ENCODE peak calls at places on chromosomes 12 and 14, in four cellular contexts. O is K562, J is HepG2, S is GM12878. X is an unnamed sample.

GRCh38 chr12:68611094-68611818 is 557 bp downstream of the RAP1B start:
- DNase-seq in J (no peak), O (peak), S (no peak), X (peak)

GRCh38 chr14:72744416-72745120 is 149.3 kb downstream of the DPF3 start:
- DNase-seq in O (no peak), J (no peak), S (no peak), X (no peak)

GRCh38 chr12:89073027-89073398 is 279.3 kb downstream of the DUSP6 start:
- DNase-seq in O (no peak), J (no peak), S (no peak), X (no peak)

GRCh38 chr12:121536058-121536928 is 44.5 kb downstream of the KDM2B start:
- DNase-seq in O (peak), S (no peak), J (no peak), X (peak)

GRCh38 chr14:67166450-67166853 is 22.8 kb upstream of the GARIN2 start:
- DNase-seq in O (peak), J (no peak), S (no peak), X (peak)

GRCh38 chr12:122282066-122282465 is 15.8 kb upstream of the VPS33A start:
- DNase-seq in J (no peak), S (no peak), O (no peak), X (no peak)

GRCh38 chr12:116735084-116735483 is 2.8 kb downstream of the SPRING1 start:
- DNase-seq in S (no peak), O (no peak), J (no peak), X (no peak)

GRCh38 chr12:70812124-70812523 is 108.4 kb downstream of the PTPRR start:
- DNase-seq in S (no peak), J (no peak), O (no peak), X (no peak)

GRCh38 chr12:124506145-124506831 is 61.1 kb downstream of the NCOR2 start:
- DNase-seq in O (peak), S (no peak), J (no peak), X (no peak)

GRCh38 chr12:96156211-96156610 is 38.0 kb upstream of the ELK3 start:
- DNase-seq in S (no peak), J (no peak), O (no peak), X (no peak)

GRCh38 chr14:68792830-68793733 is at the start of gene ZFP36L1:
- DNase-seq in S (peak), J (peak), O (peak), X (peak)

GRCh38 chr14:81436296-81437138 is 36.4 kb upstream of the STON2 start:
- DNase-seq in S (no peak), J (peak), O (peak), X (peak)

GRCh38 chr12:98595152-98595988 is 1.9 kb downstream of the SLC25A3 start:
- DNase-seq in S (no peak), O (no peak), J (peak), X (no peak)

GRCh38 chr12:40953076-40953475 is 235.0 kb upstream of the PDZRN4 start:
- DNase-seq in S (no peak), O (no peak), J (no peak), X (no peak)

GRCh38 chr12:118237908-118238307 is 102.0 kb downstream of the PEBP1 start:
- DNase-seq in S (no peak), J (no peak), O (no peak), X (no peak)

DNA sequence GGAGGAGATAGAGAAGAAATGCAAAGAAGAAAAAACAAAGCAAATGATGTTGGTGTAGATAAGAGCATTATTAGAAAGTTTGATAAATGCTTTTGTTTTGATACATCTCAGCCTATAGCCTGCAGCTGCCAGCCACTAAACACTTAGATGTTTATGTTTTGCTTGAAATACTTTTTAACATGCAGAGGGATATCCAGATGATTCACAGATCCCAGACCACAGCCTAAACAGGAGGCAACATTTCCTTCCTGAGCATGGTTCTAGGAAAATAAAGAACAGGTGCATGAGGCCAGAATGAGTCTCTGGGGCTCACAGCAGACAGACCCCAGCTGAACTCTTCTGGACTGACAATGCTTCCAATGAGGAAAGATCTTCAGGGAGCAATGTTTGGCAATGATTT is 103.7 kb upstream of the EEA1 start:
- DNase-seq in O (no peak), S (no peak), J (no peak), X (no peak)
- TF ChIP-seq CBFB in O (no peak), S (no peak), J (no peak), X (no peak)

GRCh38 chr12:31471061-31471460 is 119.9 kb downstream of the DENND5B start:
- DNase-seq in S (no peak), O (no peak), J (no peak), X (no peak)

GRCh38 chr12:31470462-31470861 is 120.5 kb downstream of the DENND5B start:
- DNase-seq in J (no peak), O (no peak), S (no peak), X (no peak)

GRCh38 chr12:31476437-31476836 is 114.5 kb downstream of the DENND5B start:
- DNase-seq in J (peak), S (no peak), O (no peak), X (no peak)

GRCh38 chr12:31474751-31475150 is 116.2 kb downstream of the DENND5B start:
- DNase-seq in J (no peak), S (no peak), O (no peak), X (no peak)

GRCh38 chr12:31471823-31472222 is 119.1 kb downstream of the DENND5B start:
- DNase-seq in J (no peak), S (no peak), O (no peak), X (no peak)
- TF ChIP-seq ESRRA in J (no peak), S (no peak), O (no peak), X (no peak)

DNA sequence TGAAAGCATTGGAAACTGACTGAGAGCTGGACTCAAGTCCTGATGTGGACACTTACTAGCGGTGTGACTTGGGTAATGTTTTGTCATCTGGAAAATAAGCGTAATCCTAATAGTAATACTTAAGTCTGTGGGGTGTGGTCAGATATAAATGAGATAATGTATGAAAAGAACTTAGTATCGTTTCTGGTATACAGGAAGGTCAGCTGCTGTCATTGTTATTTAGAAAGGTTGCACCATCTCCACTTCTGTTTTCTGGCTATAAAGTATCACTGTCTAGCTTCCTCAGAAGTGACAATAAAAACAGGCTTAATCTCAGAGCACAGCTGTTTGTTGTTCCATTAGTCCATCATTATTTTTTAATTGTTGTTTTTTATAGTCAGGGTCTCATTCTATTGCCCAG is 34.1 kb upstream of the TUBA1C start:
- DNase-seq in S (no peak), J (no peak), O (no peak), X (no peak)
- TF ChIP-seq NR2C2 in S (no peak), J (no peak), O (no peak), X (no peak)

DNA sequence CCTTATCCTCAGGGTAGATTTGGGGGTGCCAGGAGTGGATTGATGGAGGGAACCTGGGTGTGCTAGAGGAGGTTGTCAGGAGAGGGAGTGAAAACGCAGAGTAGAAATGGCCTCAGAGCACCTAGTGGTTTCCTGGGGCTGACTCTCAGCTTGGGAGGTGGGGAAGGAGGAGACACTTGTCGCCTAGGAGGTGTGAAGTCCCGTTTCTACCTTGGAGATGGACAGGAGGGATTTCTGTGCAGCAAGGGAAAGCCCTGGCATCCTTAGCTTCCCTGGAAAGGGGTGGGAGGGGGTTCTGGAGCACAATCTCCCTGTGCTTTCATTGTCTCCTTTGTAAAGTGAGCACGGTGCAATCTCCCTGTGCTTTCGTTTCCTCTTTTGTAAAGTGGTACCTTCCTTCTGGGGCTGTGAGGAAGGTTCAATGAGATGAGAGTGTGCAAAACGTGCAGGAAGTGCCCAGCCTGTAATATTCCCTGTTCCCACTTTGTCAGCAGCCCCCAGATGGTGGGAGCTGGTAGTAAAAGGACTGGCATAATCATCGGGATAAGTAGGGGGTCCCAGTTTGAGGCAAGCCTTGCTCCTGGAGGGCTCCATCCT is 1.6 kb downstream of the OAS3 start:
- DNase-seq in J (no peak), S (peak), O (no peak), X (no peak)
- TF ChIP-seq CBFB in J (no peak), S (no peak), O (no peak), X (no peak)

GRCh38 chr14:53783256-53783655 is 173.4 kb downstream of the BMP4 start:
- DNase-seq in O (no peak), J (no peak), S (no peak), X (no peak)

GRCh38 chr14:53786045-53786444 is 170.6 kb downstream of the BMP4 start:
- DNase-seq in S (no peak), O (no peak), J (no peak), X (no peak)

GRCh38 chr14:53780156-53780555 is 176.5 kb downstream of the BMP4 start:
- DNase-seq in S (no peak), J (no peak), O (no peak), X (no peak)

GRCh38 chr14:53779301-53779700 is 177.3 kb downstream of the BMP4 start:
- DNase-seq in J (no peak), O (no peak), S (no peak), X (no peak)

GRCh38 chr14:53784688-53785087 is 171.9 kb downstream of the BMP4 start:
- DNase-seq in J (no peak), S (no peak), O (no peak), X (no peak)
- TF ChIP-seq ESRRA in J (no peak), S (no peak), O (no peak), X (no peak)

GRCh38 chr12:103268831-103269514 is 226.8 kb downstream of the C12orf42 start:
- DNase-seq in O (no peak), S (no peak), J (no peak), X (no peak)

GRCh38 chr12:103273645-103274044 is 222.1 kb downstream of the C12orf42 start:
- DNase-seq in J (no peak), O (no peak), S (no peak), X (no peak)

GRCh38 chr12:103269962-103270361 is 225.8 kb downstream of the C12orf42 start:
- DNase-seq in S (no peak), O (no peak), J (no peak), X (no peak)

GRCh38 chr12:103278329-103278728 is 217.4 kb downstream of the C12orf42 start:
- DNase-seq in J (no peak), O (no peak), S (no peak), X (no peak)

DNA sequence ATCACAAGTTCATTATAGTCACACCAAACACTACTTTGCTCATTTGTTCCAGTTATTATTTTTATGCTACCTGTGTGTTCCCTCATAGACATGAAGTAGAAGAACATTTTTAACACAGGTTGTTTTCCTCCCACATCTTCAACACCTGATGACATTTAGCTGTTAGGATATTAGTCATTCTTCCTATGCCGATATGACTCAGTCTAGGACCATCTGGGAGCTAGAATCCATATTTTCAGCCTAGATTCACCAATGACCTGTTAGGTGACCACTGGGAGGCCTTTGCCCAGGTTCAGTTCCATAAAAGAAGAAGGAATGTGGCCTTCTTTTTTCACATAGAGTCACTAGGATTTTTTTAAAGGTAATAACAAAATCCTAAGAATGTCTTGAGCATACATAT is 222.8 kb downstream of the C12orf42 start:
- DNase-seq in J (no peak), S (no peak), O (no peak), X (no peak)
- TF ChIP-seq NR2C2 in J (no peak), S (no peak), O (no peak), X (no peak)

GRCh38 chr12:16016748-16017147 is 105.6 kb downstream of the DERA start:
- DNase-seq in S (no peak), J (no peak), O (no peak), X (no peak)

GRCh38 chr12:16020034-16020433 is 108.9 kb downstream of the DERA start:
- DNase-seq in O (no peak), J (no peak), S (no peak), X (no peak)

GRCh38 chr12:16019131-16019530 is 108.0 kb downstream of the DERA start:
- DNase-seq in S (no peak), O (no peak), J (no peak), X (no peak)

GRCh38 chr12:16021026-16021425 is 109.9 kb downstream of the DERA start:
- DNase-seq in S (no peak), O (no peak), J (no peak), X (no peak)

GRCh38 chr12:16021666-16022065 is 110.5 kb downstream of the DERA start:
- DNase-seq in O (no peak), J (no peak), S (no peak), X (no peak)
- TF ChIP-seq CBFB in O (no peak), J (no peak), S (no peak), X (no peak)

DNA sequence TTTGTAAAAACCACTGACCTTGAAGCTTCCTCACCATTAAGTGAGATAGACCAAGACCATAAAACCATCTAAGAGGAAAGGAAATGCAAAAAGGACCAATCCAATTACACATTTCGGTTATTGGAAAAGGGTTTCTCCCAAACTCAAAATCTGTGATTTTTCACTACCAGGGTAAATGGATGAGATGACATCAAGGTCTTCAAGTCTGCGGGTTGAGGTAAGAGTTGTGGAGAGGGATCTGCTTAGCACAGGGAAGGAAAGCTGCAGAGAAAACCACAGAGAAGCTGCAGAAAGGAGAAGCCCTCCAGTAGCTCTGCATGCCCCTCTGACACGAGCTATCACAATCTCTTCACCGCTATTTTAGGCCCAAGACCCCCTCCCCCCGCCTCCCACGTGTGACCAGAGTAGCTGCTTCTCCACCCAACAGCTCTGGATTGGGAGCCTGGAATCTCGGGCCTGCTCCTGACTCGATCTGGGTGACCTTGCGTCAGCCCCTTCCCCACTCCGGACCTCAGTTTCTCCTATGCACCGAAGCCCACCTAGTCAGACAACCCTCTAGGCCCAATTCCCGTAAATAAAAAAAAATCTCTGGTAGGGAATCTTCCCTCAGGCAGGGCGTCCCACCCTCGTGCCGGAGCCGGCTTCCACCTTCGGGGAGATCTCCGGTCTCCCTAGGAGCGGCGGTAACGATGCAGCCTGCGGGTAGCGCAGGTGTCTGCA is 695 bp downstream of the NAA25 start:
- DNase-seq in O (peak), J (no peak), S (no peak), X (peak)
- TF ChIP-seq ESRRA in O (no peak), J (no peak), S (no peak), X (peak)

GRCh38 chr12:54417712-54418440 is 1.2 kb downstream of the ITGA5 start:
- DNase-seq in S (no peak), O (peak), J (no peak), X (peak)

GRCh38 chr12:54419088-54419887 is at the start of gene ITGA5:
- DNase-seq in J (no peak), O (peak), S (no peak), X (peak)

GRCh38 chr12:54415223-54415929 is 3.7 kb downstream of the ITGA5 start:
- DNase-seq in O (no peak), S (no peak), J (no peak), X (no peak)

GRCh38 chr12:54418441-54419087 is 502 bp downstream of the ITGA5 start:
- DNase-seq in J (no peak), O (no peak), S (no peak), X (peak)

DNA sequence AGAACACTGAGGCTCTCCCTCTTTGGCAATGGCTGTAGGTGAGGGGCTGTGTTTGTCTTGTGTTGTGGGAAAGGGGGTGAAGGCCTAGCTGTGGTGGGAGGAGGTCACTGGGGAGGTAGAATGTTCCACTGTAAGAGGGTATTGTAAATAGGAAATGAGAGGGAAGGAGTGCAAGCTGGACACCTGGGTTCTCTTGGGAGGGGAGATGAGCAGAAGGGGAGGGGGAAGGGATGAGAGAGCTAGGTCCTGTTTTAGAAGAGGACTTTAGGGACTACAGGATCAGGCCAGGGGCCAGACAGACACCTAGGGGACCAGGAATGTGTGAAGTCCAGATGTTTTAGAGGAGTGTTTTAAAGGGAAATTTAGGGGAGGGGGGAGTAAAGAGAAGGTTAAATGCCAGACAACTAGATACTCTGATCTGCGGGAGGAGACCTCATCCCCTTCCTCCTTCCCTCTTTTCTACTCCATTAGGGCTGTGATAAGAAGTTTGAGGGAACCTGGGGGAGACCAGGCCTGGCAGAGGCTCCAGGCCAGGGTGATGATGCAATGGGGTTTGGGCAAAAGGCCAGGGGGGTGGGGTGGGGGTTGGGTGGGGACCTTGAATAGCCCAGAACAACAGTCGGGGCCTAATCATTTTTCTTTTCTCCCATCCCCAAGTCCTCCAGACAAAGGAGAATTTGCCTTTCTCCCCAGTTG is 2.0 kb downstream of the ITGA5 start:
- DNase-seq in J (no peak), S (no peak), O (peak), X (no peak)
- TF ChIP-seq NR2C2 in J (no peak), S (no peak), O (no peak), X (no peak)

GRCh38 chr12:19430988-19431387 is 8.3 kb upstream of the AEBP2 start:
- DNase-seq in S (no peak), O (no peak), J (no peak), X (no peak)
- TF ChIP-seq CBFB in S (no peak), O (no peak), J (no peak), X (no peak)

X was measured in WTC11.